ENCODE peak calls at places on chromosome 21, in six cellular contexts. Z is fibroblast of lung; B is HFF-Myc; I is endothelial cell; O is colonic mucosa; H is CD4-positive, alpha-beta T cell. N is an unnamed sample.

GRCh38 chr21:28821276-28822063 is 171.2 kb downstream of the LTN1 start:
- DNase-seq in Z (peak), B (peak), I (no peak), O (no peak), H (no peak), N (no peak)

GRCh38 chr21:34883501-34884271 is 165.4 kb downstream of the RUNX1 start:
- DNase-seq in Z (peak), B (no peak), I (no peak), O (no peak), H (no peak), N (no peak)

GRCh38 chr21:28283652-28284490 is 708.8 kb downstream of the LTN1 start:
- DNase-seq in Z (peak), B (peak), I (no peak), O (no peak), H (no peak), N (no peak)

GRCh38 chr21:27771938-27772505 is 805.1 kb upstream of the ADAMTS5 start:
- DNase-seq in Z (no peak), B (no peak), I (no peak), O (no peak), H (no peak), N (no peak)

GRCh38 chr21:18493420-18493819 is 89.8 kb upstream of the TMPRSS15 start:
- DNase-seq in Z (peak), B (no peak), I (no peak), O (no peak), H (no peak), N (no peak)

GRCh38 chr21:44614161-44614631 is 2.3 kb downstream of the KRTAP10-8 start:
- DNase-seq in Z (no peak), B (no peak), I (no peak), O (no peak), H (no peak), N (no peak)

GRCh38 chr21:34852438-34852837 is 183.6 kb downstream of the CLIC6 start:
- DNase-seq in Z (no peak), B (no peak), I (no peak), O (no peak), H (no peak), N (no peak)

GRCh38 chr21:15434185-15434905 is 295.4 kb upstream of the USP25 start:
- DNase-seq in Z (no peak), B (no peak), I (no peak), O (no peak), H (no peak), N (no peak)

GRCh38 chr21:45331521-45332257 is 44.0 kb upstream of the POFUT2 start:
- DNase-seq in Z (no peak), B (no peak), I (no peak), O (no peak), H (no peak), N (no peak)

GRCh38 chr21:45040739-45041138 is 33.6 kb upstream of the ADARB1 start:
- DNase-seq in Z (no peak), B (no peak), I (no peak), O (no peak), H (no peak), N (no peak)

GRCh38 chr21:28193189-28193588 is 799.5 kb downstream of the LTN1 start:
- DNase-seq in Z (no peak), B (no peak), I (no peak), O (no peak), H (no peak), N (no peak)

GRCh38 chr21:10273196-10273595 is 248.2 kb upstream of the TPTE start:
- DNase-seq in Z (peak), B (no peak), I (no peak), O (no peak), H (no peak), N (no peak)

GRCh38 chr21:45516071-45516670 is 26.1 kb downstream of the SLC19A1 start:
- DNase-seq in Z (no peak), B (no peak), I (no peak), O (no peak), H (no peak), N (no peak)

GRCh38 chr21:15408089-15408488 is 321.7 kb upstream of the USP25 start:
- DNase-seq in Z (no peak), B (no peak), I (no peak), O (no peak), H (no peak), N (no peak)

GRCh38 chr21:14383596-14384210 is 757 bp upstream of the HSPA13 start:
- DNase-seq in Z (peak), B (peak), I (no peak), O (no peak), H (no peak), N (peak)

GRCh38 chr21:43585924-43586411 is 73.3 kb downstream of the HSF2BP start:
- DNase-seq in Z (peak), B (peak), I (peak), O (no peak), H (no peak), N (peak)

GRCh38 chr21:44603109-44603875 is 2.9 kb downstream of the KRTAP10-7 start:
- DNase-seq in Z (no peak), B (no peak), I (no peak), O (no peak), H (no peak), N (no peak)

GRCh38 chr21:45559216-45560105 is 17.2 kb upstream of the SLC19A1 start:
- DNase-seq in Z (no peak), B (no peak), I (no peak), O (peak), H (no peak), N (no peak)

GRCh38 chr21:19011448-19011847 is 607.9 kb upstream of the TMPRSS15 start:
- DNase-seq in Z (no peak), B (no peak), I (no peak), O (no peak), H (no peak), N (no peak)

GRCh38 chr21:44892536-44893277 is 19.2 kb upstream of the PTTG1IP start:
- DNase-seq in Z (peak), B (no peak), I (peak), O (peak), H (peak), N (peak)

GRCh38 chr21:15631342-15631741 is 98.4 kb upstream of the USP25 start:
- DNase-seq in Z (peak), B (peak), I (no peak), O (no peak), H (no peak), N (no peak)

GRCh38 chr21:35116777-35117176 is 67.7 kb upstream of the RUNX1 start:
- DNase-seq in Z (no peak), B (no peak), I (no peak), O (no peak), H (no peak), N (no peak)

GRCh38 chr21:44933199-44933937 is 6.5 kb upstream of the SLX9 start:
- DNase-seq in Z (no peak), B (no peak), I (no peak), O (no peak), H (no peak), N (no peak)

GRCh38 chr21:42413093-42413492 is 9.4 kb downstream of the UBASH3A start:
- DNase-seq in Z (no peak), B (no peak), I (no peak), O (no peak), H (no peak), N (no peak)

GRCh38 chr21:42411891-42412635 is 8.4 kb downstream of the UBASH3A start:
- DNase-seq in Z (no peak), B (no peak), I (no peak), O (no peak), H (no peak), N (no peak)

GRCh38 chr21:42412636-42412933 is 8.9 kb downstream of the UBASH3A start:
- DNase-seq in Z (no peak), B (no peak), I (no peak), O (no peak), H (no peak), N (no peak)

GRCh38 chr21:42409366-42409765 is 5.7 kb downstream of the UBASH3A start:
- DNase-seq in Z (no peak), B (no peak), I (no peak), O (no peak), H (no peak), N (no peak)

DNA sequence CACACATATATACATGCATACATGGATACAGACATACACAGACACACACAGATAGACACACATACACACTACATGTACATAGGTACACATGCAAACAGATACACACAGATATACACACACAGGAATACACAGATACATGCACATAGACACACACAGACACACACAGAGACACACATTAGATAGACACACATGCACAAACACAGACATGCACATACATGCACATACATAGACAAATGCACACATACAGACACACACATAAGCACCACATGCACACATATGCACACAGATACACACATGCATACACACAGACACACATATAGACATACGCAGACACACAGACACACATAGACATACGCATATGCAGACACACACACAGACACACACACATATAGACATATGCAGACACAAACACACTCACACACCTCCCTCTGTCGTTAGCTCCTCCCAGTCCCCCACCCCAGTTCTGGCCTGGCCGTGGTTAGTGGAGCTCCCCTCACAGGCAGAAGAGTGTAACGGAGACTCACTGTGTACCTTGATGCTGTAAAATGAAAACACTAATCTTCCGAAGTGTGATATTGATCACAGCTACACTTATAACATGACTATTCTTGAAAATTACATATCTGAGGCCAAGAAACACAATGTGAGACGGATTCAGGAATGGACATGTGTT is 7.6 kb downstream of the UBASH3A start:
- DNase-seq in Z (no peak), B (no peak), I (no peak), O (no peak), H (no peak), N (no peak)
- TF ChIP-seq CTCF in Z (no peak), B (no peak), I (no peak), O (no peak), H (no peak), N (no peak)

GRCh38 chr21:26091480-26092018 is 79.0 kb downstream of the APP start:
- DNase-seq in Z (no peak), B (no peak), I (no peak), O (no peak), H (no peak), N (no peak)
- TF ChIP-seq CTCF in Z (no peak), B (peak), I (no peak), O (no peak), H (no peak), N (no peak)

GRCh38 chr21:25036775-25037174 is 570.5 kb downstream of the MRPL39 start:
- DNase-seq in Z (no peak), B (no peak), I (no peak), O (no peak), H (no peak), N (no peak)

GRCh38 chr21:25039461-25040380 is 567.6 kb downstream of the MRPL39 start:
- DNase-seq in Z (peak), B (no peak), I (no peak), O (no peak), H (no peak), N (no peak)
- TF ChIP-seq CTCF in Z (no peak), B (no peak), I (no peak), O (no peak), H (no peak), N (no peak)

GRCh38 chr21:36478941-36479340 is 981 bp downstream of the CLDN14 start:
- DNase-seq in Z (no peak), B (no peak), I (peak), O (no peak), H (no peak), N (no peak)
- TF ChIP-seq CTCF in Z (peak), B (peak), I (no peak), O (no peak), H (no peak), N (no peak)

GRCh38 chr21:32726742-32727477 is 903 bp downstream of the SYNJ1 start:
- DNase-seq in Z (peak), B (no peak), I (peak), O (peak), H (no peak), N (peak)

GRCh38 chr21:32728455-32729237 is 833 bp upstream of the SYNJ1 start:
- DNase-seq in Z (no peak), B (no peak), I (no peak), O (no peak), H (no peak), N (no peak)

GRCh38 chr21:32727478-32727727 is 410 bp downstream of the SYNJ1 start:
- DNase-seq in Z (no peak), B (no peak), I (no peak), O (no peak), H (no peak), N (peak)

GRCh38 chr21:32732544-32732943 is 4.7 kb upstream of the SYNJ1 start:
- DNase-seq in Z (no peak), B (no peak), I (no peak), O (no peak), H (no peak), N (no peak)

DNA sequence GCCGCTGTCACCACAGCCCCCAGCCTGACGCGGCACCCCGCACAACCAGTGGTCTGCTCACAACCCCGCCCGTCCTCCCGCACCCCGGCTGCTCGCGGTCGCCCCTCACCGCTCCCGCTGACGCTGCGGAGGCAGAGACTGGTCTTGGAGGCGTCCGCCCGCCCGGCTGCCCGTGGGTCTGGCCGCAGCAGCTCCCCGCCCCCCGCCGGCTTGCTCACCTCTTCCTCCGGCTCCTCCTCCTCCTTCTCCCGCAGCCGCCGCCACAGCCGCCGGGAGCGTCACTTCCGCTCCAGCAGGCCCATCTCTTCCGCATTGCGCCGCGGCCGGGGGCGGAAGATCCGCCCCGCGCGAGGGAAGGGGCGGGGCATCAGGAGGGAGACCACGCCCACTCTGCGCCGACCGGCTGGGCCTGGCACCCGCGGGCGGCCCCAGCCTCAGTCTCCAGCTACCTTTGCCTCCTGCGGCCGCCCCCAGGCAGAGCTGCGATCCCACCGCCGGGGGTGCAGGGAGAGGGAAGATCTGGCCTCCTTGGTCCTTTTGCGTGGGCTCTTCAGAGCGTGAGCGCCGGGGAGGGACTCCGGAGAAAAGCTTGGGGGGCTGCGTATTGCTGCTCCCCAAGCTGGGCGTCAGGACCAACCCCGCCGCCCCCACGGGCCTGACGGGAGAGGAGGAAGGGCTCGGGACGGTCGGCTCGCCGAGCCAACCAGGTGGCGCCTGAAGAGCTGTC is at the start of gene SYNJ1:
- DNase-seq in Z (peak), B (peak), I (peak), O (peak), H (peak), N (peak)
- TF ChIP-seq CTCF in Z (no peak), B (no peak), I (no peak), O (no peak), H (no peak), N (no peak)

GRCh38 chr21:42229676-42230075 is 10.7 kb downstream of the ABCG1 start:
- DNase-seq in Z (no peak), B (no peak), I (no peak), O (no peak), H (no peak), N (no peak)
- TF ChIP-seq CTCF in Z (no peak), B (no peak), I (no peak), O (no peak), H (no peak), N (no peak)

DNA sequence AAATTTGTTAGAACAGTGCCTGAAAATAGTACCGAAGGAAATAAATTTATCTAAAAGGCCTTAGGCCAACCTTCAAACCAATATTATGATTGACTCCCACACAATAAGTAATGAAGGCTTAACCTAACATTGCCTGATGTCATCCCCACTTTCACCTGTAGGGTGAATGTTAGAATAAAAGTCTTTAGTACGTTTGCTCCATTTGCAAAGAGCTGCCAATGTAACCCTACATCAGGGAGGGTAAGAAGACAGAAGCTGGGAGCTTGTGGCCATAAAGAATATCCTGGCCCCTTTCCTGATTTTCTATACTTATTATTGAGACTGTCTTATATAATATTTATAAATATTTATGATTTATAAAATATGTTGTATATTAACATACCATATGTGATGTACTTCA is 661.8 kb upstream of the CXADR start:
- DNase-seq in Z (no peak), B (no peak), I (no peak), O (no peak), H (no peak), N (no peak)
- TF ChIP-seq CTCF in Z (no peak), B (no peak), I (peak), O (no peak), H (no peak), N (no peak)

GRCh38 chr21:38333290-38334272 is 76.8 kb downstream of the KCNJ15 start:
- DNase-seq in Z (peak), B (no peak), I (no peak), O (no peak), H (no peak), N (no peak)
- TF ChIP-seq CTCF in Z (peak), B (peak), I (no peak), O (no peak), H (peak), N (no peak)

DNA sequence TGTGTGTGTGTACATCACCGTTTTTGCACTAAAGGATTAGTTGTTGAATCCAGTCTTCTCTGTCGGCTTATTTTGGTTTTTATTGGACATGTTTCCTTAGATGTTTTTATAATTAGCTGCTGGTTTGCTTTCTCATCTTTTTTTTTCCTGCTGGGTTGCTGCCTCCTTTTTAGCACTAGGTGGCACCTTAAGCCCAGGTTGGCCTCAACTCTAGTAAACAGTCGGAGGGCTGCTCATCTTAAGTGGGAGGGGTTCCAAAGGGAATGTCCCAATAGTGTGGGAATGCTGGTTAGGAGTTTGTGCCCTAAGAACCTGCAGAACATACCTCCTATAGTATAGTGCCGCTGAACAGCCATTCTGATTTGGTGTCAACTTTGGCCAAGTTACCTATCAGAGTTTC is 570.1 kb upstream of the CXADR start:
- DNase-seq in Z (peak), B (no peak), I (peak), O (no peak), H (no peak), N (peak)
- TF ChIP-seq CTCF in Z (peak), B (peak), I (no peak), O (no peak), H (no peak), N (peak)

GRCh38 chr21:41228958-41229357 is 61.0 kb downstream of the BACE2 start:
- DNase-seq in Z (no peak), B (no peak), I (no peak), O (no peak), H (no peak), N (no peak)
- TF ChIP-seq CTCF in Z (no peak), B (no peak), I (no peak), O (no peak), H (no peak), N (no peak)